ENCODE peak calls at places on chromosomes 13 and 19, in seven cellular contexts. Y, L, S, E, Q, N and G are unnamed samples.

GRCh38 chr13:98989469-98990235 is 11.8 kb upstream of the DOCK9 start:
- DNase-seq in N (no peak), L (no peak), E (no peak), S (no peak), Q (no peak), Y (no peak), G (no peak)

GRCh38 chr19:41646589-41647204 is 19.8 kb upstream of the CEACAM4 start:
- DNase-seq in E (no peak), L (peak; percentile 30), S (no peak), Q (no peak), N (peak; percentile 13), Y (no peak), G (peak; percentile 14)

GRCh38 chr19:35768082-35768421 is 7.3 kb upstream of the ARHGAP33 start:
- DNase-seq in N (no peak), L (no peak), S (no peak), Y (no peak), E (no peak), Q (no peak), G (no peak)

GRCh38 chr19:40339018-40339728 is 9.0 kb downstream of the C19orf47 start:
- DNase-seq in L (no peak), E (no peak), N (no peak), Q (no peak), Y (no peak), S (no peak), G (no peak)

GRCh38 chr19:45790942-45791341 is 1.7 kb downstream of the DMWD start:
- DNase-seq in Q (no peak), S (no peak), Y (no peak), E (no peak), N (peak; percentile 28), L (no peak), G (no peak)

GRCh38 chr13:46571189-46571901 is 18.4 kb downstream of the LRCH1 start:
- DNase-seq in L (peak; percentile 59), E (no peak), Q (peak; percentile 80), S (no peak), Y (no peak), N (no peak), G (no peak)

GRCh38 chr13:41610426-41610825 is 153.1 kb downstream of the RGCC start:
- DNase-seq in L (peak; percentile 98), E (no peak), Q (peak; percentile 93), N (no peak), S (peak; percentile 92), Y (peak; percentile 92), G (peak; percentile 89)

GRCh38 chr19:5900976-5901375 is 2.6 kb downstream of the NDUFA11 start:
- DNase-seq in E (no peak), S (no peak), N (no peak), Y (no peak), L (no peak), Q (no peak), G (no peak)

GRCh38 chr13:31913459-31913858 is 118.1 kb upstream of the FRY start:
- DNase-seq in Q (no peak), E (no peak), N (no peak), Y (no peak), S (no peak), L (no peak), G (peak; percentile 20)

GRCh38 chr19:44765949-44766335 is 11.7 kb upstream of the CBLC start:
- DNase-seq in Q (no peak), N (no peak), S (no peak), Y (no peak), E (no peak), L (no peak), G (no peak)

GRCh38 chr19:44770550-44771257 is 7.0 kb upstream of the CBLC start:
- DNase-seq in S (peak; percentile 44), N (peak; percentile 96), E (peak; percentile 93), Q (peak; percentile 87), Y (peak; percentile 97), L (peak; percentile 97), G (peak; percentile 99)

GRCh38 chr19:44764975-44765948 is 12.4 kb upstream of the CBLC start:
- DNase-seq in S (no peak), N (no peak), Q (no peak), L (no peak), Y (no peak), E (no peak), G (peak; percentile 52)

GRCh38 chr19:44772969-44773368 is 4.7 kb upstream of the CBLC start:
- DNase-seq in L (no peak), Q (no peak), E (no peak), N (no peak), S (no peak), Y (no peak), G (no peak)

DNA sequence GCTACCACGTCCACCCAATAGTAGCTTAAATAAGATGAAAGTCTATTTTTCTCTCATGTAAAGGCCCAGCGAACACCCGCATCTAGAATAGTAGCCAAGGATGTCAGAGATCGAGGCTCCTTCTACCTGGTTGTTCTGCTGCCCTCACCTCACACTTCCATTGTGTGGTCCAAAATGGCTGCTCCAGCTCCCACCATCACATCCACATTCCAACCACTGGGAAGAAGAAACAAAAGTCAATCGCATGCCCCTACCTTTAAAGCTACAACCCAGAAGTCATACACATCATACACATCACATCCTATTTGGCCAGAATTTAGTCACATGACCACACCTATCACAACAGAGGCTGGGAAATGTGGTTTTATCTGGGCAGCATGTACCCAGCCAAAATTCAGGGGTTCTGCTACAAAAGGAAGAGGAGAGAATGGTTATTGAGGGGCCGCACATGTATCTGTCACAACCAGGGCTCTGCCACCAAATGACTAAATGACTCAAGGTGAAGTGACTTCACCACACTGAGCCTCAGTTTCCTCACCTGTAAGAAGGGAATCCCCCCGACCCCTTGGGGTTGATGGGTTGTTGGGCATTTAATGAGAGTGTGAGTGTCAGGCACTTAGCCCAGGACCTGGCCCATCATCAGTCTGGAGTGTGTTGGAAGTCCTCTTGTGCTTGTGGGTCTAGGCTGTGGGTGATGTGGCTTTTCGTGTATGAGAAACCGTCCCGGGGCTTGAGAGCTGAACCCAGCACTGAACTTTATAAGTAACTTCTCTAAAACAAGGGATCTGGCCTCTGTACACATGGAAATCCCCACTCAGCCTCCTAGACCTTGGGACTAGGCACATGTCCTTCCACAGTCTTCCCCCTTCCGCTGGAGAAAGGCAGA is 10.2 kb upstream of the CBLC start:
- DNase-seq in S (no peak), Q (no peak), L (no peak), N (no peak), E (no peak), Y (no peak), G (no peak)
- TF ChIP-seq CTCF in S (no peak), Q (no peak), L (no peak), N (no peak), E (no peak), Y (no peak), G (no peak)

DNA sequence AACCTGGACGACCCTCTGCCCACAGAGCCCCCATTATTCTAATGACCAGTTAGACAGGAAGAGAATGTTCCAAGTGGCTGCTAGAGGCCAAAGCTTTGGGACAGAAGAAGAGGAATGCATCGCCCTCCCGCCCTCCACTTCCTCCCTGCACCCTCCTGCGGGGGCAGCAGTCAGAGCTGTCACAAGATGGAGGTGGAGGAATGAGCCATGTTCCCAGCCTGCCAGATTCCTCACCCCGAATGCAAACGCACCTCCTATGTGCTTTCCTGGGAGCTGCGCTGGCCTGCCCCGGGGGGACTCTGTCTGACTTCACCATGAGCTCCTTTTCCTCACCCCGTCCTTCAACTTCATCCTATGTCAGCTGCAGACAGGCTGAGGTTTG is 1.7 kb downstream of the YJEFN3 start:
- DNase-seq in E (no peak), L (peak; percentile 48), N (no peak), Y (no peak), S (no peak), Q (no peak), G (no peak)
- TF ChIP-seq CTCF in E (no peak), L (peak; percentile 14), N (no peak), Y (no peak), S (no peak), Q (no peak), G (no peak)

GRCh38 chr19:43526884-43527859 is at the start of gene ETHE1:
- DNase-seq in S (no peak), E (peak; percentile 76), N (peak; percentile 86), Q (no peak), L (peak; percentile 32), Y (peak; percentile 78), G (peak; percentile 76)
- TF ChIP-seq CTCF in S (no peak), E (peak; percentile 10), N (no peak), Q (no peak), L (no peak), Y (no peak), G (no peak)

GRCh38 chr13:110369400-110369799 is 62.3 kb downstream of the COL4A2 start:
- DNase-seq in S (no peak), Y (no peak), N (no peak), Q (no peak), E (no peak), L (no peak), G (no peak)
- TF ChIP-seq CTCF in S (no peak), Y (no peak), N (no peak), Q (no peak), E (no peak), L (no peak), G (no peak)

GRCh38 chr13:30017880-30018279 is 167.5 kb upstream of the UBL3 start:
- DNase-seq in Q (no peak), N (no peak), L (peak; percentile 24), Y (no peak), S (no peak), E (no peak), G (no peak)
- TF ChIP-seq CTCF in Q (no peak), N (no peak), L (peak; percentile 12), Y (no peak), S (no peak), E (no peak), G (no peak)

GRCh38 chr13:58994778-58995177 is 1169.0 kb downstream of the DIAPH3 start:
- DNase-seq in E (no peak), S (no peak), N (no peak), Q (no peak), Y (no peak), L (peak; percentile 34), G (no peak)
- TF ChIP-seq CTCF in E (no peak), S (no peak), N (peak; percentile 19), Q (no peak), Y (no peak), L (peak; percentile 35), G (no peak)

GRCh38 chr19:58380736-58381459 is at the start of gene ZNF837:
- DNase-seq in Y (peak; percentile 100), S (peak; percentile 100), Q (peak; percentile 99), L (peak; percentile 100), E (peak; percentile 100), N (peak; percentile 98), G (peak; percentile 100)

GRCh38 chr19:58382997-58383603 is 2.3 kb upstream of the ZNF837 start:
- DNase-seq in Q (no peak), S (no peak), E (no peak), L (no peak), Y (no peak), N (no peak), G (no peak)

GRCh38 chr19:58381460-58382220 is 810 bp upstream of the ZNF837 start:
- DNase-seq in Q (no peak), S (no peak), Y (no peak), E (no peak), L (no peak), N (no peak), G (no peak)

GRCh38 chr19:58379276-58379675 is 1.6 kb downstream of the ZNF837 start:
- DNase-seq in Y (no peak), E (no peak), L (no peak), Q (no peak), S (no peak), N (no peak), G (no peak)

GRCh38 chr19:58380037-58380735 is 644 bp downstream of the ZNF837 start:
- DNase-seq in L (no peak), S (no peak), E (no peak), N (no peak), Q (no peak), Y (peak; percentile 19), G (no peak)
- TF ChIP-seq CTCF in L (no peak), S (no peak), E (no peak), N (peak; percentile 18), Q (no peak), Y (no peak), G (no peak)

GRCh38 chr13:28273919-28274318 is 135.6 kb downstream of the PAN3 start:
- DNase-seq in L (peak; percentile 43), E (no peak), N (no peak), Q (no peak), Y (no peak), S (no peak), G (no peak)
- TF ChIP-seq CTCF in L (peak; percentile 55), E (no peak), N (no peak), Q (no peak), Y (no peak), S (peak; percentile 7), G (no peak)